ENCODE peak calls at places on chromosomes 4 and X, in ten cellular contexts. D is ecto neural progenitor cell; T is NB4; S is SJSA1; O is fibroblast of the conjunctiva; E is GM23338; B is ovary; P is body of pancreas; K is NCI-H748 treated with DMSO at 0.1 percent for 48 hours; M is stimulated activated CD8-positive, alpha-beta memory T cell treated with anti-CD3 and anti-CD28 coated beads, Interleukin-15, amount 100 ng/mL, for 4 hours. L is an unnamed sample.

GRCh38 chrX:25427873-25428555 is 412.2 kb upstream of the ARX start:
- DNase-seq in D (peak), T (peak), S (no peak), O (no peak), E (peak), B (no peak), P (no peak), K (no peak), M (no peak), L (no peak)

GRCh38 chrX:155535866-155536265 is 76.9 kb downstream of the TMLHE start:
- DNase-seq in D (no peak), T (no peak), S (no peak), O (no peak), E (no peak), B (no peak), P (no peak), K (no peak), M (no peak), L (no peak)

GRCh38 chr4:124640037-124640730 is 72.3 kb downstream of the ANKRD50 start:
- DNase-seq in D (no peak), T (no peak), S (peak), O (peak), E (no peak), B (no peak), P (peak), K (no peak), M (no peak), L (peak)

GRCh38 chr4:181909368-181909767 is 333.8 kb upstream of the TENM3 start:
- DNase-seq in D (no peak), T (no peak), S (no peak), O (peak), E (no peak), B (no peak), P (no peak), K (no peak), M (no peak), L (peak)

GRCh38 chrX:154738013-154738738 is 12.7 kb downstream of the GAB3 start:
- DNase-seq in D (no peak), T (peak), S (peak), O (peak), E (no peak), B (no peak), P (peak), K (no peak), M (no peak), L (peak)

GRCh38 chr4:87370071-87370470 is 20.9 kb downstream of the HSD17B11 start:
- DNase-seq in D (no peak), T (no peak), S (no peak), O (no peak), E (no peak), B (no peak), P (no peak), K (no peak), M (no peak), L (no peak)

GRCh38 chr4:19693949-19694597 is 557.6 kb upstream of the SLIT2 start:
- DNase-seq in D (no peak), T (no peak), S (no peak), O (no peak), E (peak), B (no peak), P (no peak), K (no peak), M (no peak), L (no peak)

GRCh38 chr4:94126669-94127068 is 81.0 kb upstream of the SMARCAD1 start:
- DNase-seq in D (no peak), T (peak), S (no peak), O (no peak), E (peak), B (no peak), P (no peak), K (no peak), M (no peak), L (no peak)

GRCh38 chr4:120071192-120071795 is 4.6 kb upstream of the MAD2L1 start:
- DNase-seq in D (no peak), T (peak), S (peak), O (peak), E (peak), B (no peak), P (no peak), K (peak), M (no peak), L (no peak)

GRCh38 chr4:84985952-84986351 is 19.5 kb upstream of the WDFY3 start:
- DNase-seq in D (no peak), T (no peak), S (no peak), O (no peak), E (no peak), B (no peak), P (no peak), K (no peak), M (no peak), L (peak)

GRCh38 chrX:68710870-68711576 is 63.6 kb downstream of the STARD8 start:
- DNase-seq in D (peak), T (peak), S (no peak), O (no peak), E (peak), B (peak), P (peak), K (no peak), M (no peak), L (no peak)

GRCh38 chrX:44330227-44330626 is 13.2 kb downstream of the EFHC2 start:
- DNase-seq in D (no peak), T (no peak), S (no peak), O (no peak), E (no peak), B (no peak), P (no peak), K (no peak), M (no peak), L (no peak)

GRCh38 chr4:40713798-40714197 is 36.0 kb upstream of the NSUN7 start:
- DNase-seq in D (no peak), T (no peak), S (no peak), O (no peak), E (no peak), B (no peak), P (no peak), K (no peak), M (no peak), L (no peak)

GRCh38 chr4:139367421-139368090 is 65.3 kb upstream of the NDUFC1 start:
- DNase-seq in D (no peak), T (no peak), S (peak), O (no peak), E (no peak), B (no peak), P (no peak), K (no peak), M (no peak), L (no peak)

GRCh38 chr4:42391981-42392380 is 5.3 kb upstream of the SHISA3 start:
- DNase-seq in D (no peak), T (no peak), S (no peak), O (no peak), E (no peak), B (no peak), P (no peak), K (no peak), M (no peak), L (no peak)

L was measured in MG63.